ENCODE peak calls at places on chromosome 20, in six cellular contexts. U is GM12891, F is HepG2, Q is H1, N is breast epithelium, P is upper lobe of left lung. R is an unnamed sample.
A peak's percentile ranks its signal among the peaks of the same experiment; 100 is the strongest.

GRCh38 chr20:1467355-1468116 is 887 bp upstream of the NSFL1C start:
- DNase-seq in U (no peak), F (peak; percentile 68), Q (no peak), N (no peak), P (peak; percentile 48), R (no peak)

GRCh38 chr20:6898928-6899327 is 131.4 kb downstream of the BMP2 start:
- DNase-seq in U (no peak), F (no peak), Q (no peak), N (no peak), P (no peak), R (no peak)

GRCh38 chr20:41004561-41005360 is 23.9 kb upstream of the TOP1 start:
- DNase-seq in U (no peak), F (no peak), Q (no peak), N (no peak), P (no peak), R (no peak)

GRCh38 chr20:24909086-24909780 is 39.8 kb upstream of the CST7 start:
- DNase-seq in U (no peak), F (no peak), Q (no peak), N (no peak), P (no peak), R (no peak)

GRCh38 chr20:63061051-63061531 is 54.3 kb upstream of the BHLHE23 start:
- DNase-seq in U (no peak), F (no peak), Q (no peak), N (peak; percentile 38), P (peak; percentile 16), R (no peak)

GRCh38 chr20:35021063-35021462 is 65.4 kb downstream of the MYH7B start:
- DNase-seq in U (no peak), F (no peak), Q (no peak), N (no peak), P (no peak), R (no peak)

GRCh38 chr20:11585752-11586352 is 331.8 kb upstream of the BTBD3 start:
- DNase-seq in U (no peak), F (peak; percentile 16), Q (no peak), N (no peak), P (no peak), R (no peak)

GRCh38 chr20:4661191-4661590 is 60.5 kb upstream of the PRND start:
- DNase-seq in U (no peak), F (no peak), Q (no peak), N (no peak), P (no peak), R (no peak)

GRCh38 chr20:23212482-23212881 is 126.4 kb upstream of the CD93 start:
- DNase-seq in U (no peak), F (no peak), Q (no peak), N (no peak), P (no peak), R (no peak)

GRCh38 chr20:25356294-25356933 is 34.2 kb downstream of the ABHD12 start:
- DNase-seq in U (no peak), F (no peak), Q (peak; percentile 58), N (no peak), P (no peak), R (no peak)

GRCh38 chr20:32611286-32611685 is 26.2 kb upstream of the NOL4L start:
- DNase-seq in U (no peak), F (no peak), Q (no peak), N (no peak), P (no peak), R (no peak)

GRCh38 chr20:2625062-2625461 is 27.4 kb upstream of the NOP56 start:
- DNase-seq in U (no peak), F (no peak), Q (no peak), N (no peak), P (no peak), R (no peak)

GRCh38 chr20:20492521-20493334 is 124.8 kb downstream of the INSM1 start:
- DNase-seq in U (no peak), F (no peak), Q (no peak), N (no peak), P (no peak), R (no peak)

GRCh38 chr20:23143098-23143497 is 57.0 kb upstream of the CD93 start:
- DNase-seq in U (no peak), F (peak; percentile 71), Q (no peak), N (no peak), P (peak; percentile 87), R (peak; percentile 78)

GRCh38 chr20:62994850-62995249 is 11.9 kb downstream of the BHLHE23 start:
- DNase-seq in U (no peak), F (no peak), Q (no peak), N (no peak), P (no peak), R (no peak)

GRCh38 chr20:21027569-21027968 is 78.6 kb downstream of the LINC00237 start:
- DNase-seq in U (no peak), F (peak; percentile 75), Q (peak; percentile 46), N (no peak), P (no peak), R (no peak)

GRCh38 chr20:43583133-43583864 is 7.4 kb upstream of the IFT52 start:
- DNase-seq in U (no peak), F (no peak), Q (no peak), N (no peak), P (no peak), R (no peak)

GRCh38 chr20:43584448-43585138 is 6.1 kb upstream of the IFT52 start:
- DNase-seq in U (no peak), F (peak; percentile 74), Q (no peak), N (no peak), P (peak; percentile 65), R (no peak)

GRCh38 chr20:43583982-43584432 is 6.7 kb upstream of the IFT52 start:
- DNase-seq in U (no peak), F (peak; percentile 95), Q (no peak), N (no peak), P (peak; percentile 84), R (no peak)

GRCh38 chr20:43576108-43576507 is 14.6 kb upstream of the IFT52 start:
- DNase-seq in U (no peak), F (no peak), Q (no peak), N (no peak), P (no peak), R (no peak)

DNA sequence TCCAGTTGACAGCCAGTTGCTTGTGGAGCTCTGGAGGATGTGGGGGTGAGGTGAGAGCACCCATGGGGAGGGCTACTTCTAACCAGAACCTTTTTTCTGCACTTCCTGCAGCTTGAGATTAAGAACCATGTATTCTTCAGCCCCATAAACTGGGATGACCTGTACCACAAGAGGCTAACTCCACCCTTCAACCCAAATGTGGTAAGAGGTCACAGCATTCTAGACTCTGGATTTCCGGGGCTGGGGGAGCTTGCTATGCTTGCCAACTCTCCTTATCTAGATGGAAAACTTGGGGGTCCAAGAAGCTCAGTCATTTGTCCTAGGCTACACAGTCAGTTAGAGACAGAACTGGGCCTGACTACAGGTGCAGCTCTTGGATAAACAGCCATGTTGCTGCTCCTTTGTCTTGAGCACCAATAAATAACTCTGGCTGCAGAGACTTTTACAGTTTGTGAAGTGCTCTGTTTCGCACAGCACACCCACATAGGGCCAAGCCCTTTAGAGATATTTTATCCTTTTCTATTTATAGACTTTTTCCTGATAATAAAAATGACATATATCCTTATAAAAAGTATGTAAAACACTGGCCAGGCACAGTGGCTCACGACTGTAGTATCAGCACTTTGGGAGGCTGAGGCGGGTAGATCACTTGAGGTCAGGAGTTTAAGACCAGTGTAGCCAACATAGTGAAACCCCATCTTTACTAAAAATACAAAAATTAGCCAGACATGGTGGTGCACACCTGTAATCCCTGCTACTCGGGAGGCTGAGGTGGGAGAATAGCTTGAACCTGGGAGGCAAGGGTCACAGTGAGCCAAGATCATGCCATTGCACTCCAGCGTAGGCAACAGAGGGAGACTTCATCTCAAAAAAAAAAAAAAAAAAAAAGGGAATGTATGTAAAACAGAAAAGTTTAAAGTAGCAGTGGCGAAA is 10.6 kb upstream of the IFT52 start:
- DNase-seq in U (no peak), F (no peak), Q (no peak), N (no peak), P (no peak), R (no peak)
- TF ChIP-seq POLR2AphosphoS5 in U (no peak), F (no peak), Q (no peak), N (no peak), P (no peak), R (no peak)

DNA sequence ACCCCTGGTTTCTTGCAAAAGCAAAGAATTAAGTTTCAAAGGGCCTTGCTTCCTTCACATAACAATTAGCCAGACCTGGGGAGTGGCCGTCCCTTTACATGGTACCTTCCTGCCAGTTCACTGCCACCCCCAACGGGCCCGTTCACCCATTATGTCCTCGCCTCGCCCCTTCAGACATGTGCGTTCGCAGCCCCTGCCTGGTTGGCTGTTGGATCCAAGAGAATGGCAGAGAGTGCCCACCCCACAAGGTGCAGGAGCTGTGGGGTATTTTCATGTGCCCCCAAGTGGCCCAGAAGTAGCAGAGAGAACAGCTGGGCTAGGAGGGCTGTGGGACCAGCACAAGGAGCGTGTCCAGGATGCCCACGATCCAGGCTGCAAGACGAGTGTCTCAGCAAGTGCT is 422.9 kb upstream of the SULF2 start:
- DNase-seq in U (no peak), F (no peak), Q (no peak), N (no peak), P (no peak), R (no peak)
- TF ChIP-seq POLR2AphosphoS5 in U (no peak), F (no peak), Q (no peak), N (no peak), P (no peak), R (no peak)

GRCh38 chr20:50379991-50380696 is 130.0 kb upstream of the PTPN1 start:
- DNase-seq in U (no peak), F (no peak), Q (no peak), N (no peak), P (no peak), R (no peak)

GRCh38 chr20:50379049-50379990 is 130.9 kb upstream of the PTPN1 start:
- DNase-seq in U (no peak), F (no peak), Q (no peak), N (peak; percentile 80), P (peak; percentile 95), R (no peak)

GRCh38 chr20:50381771-50382593 is 128.2 kb upstream of the PTPN1 start:
- DNase-seq in U (no peak), F (no peak), Q (no peak), N (no peak), P (peak; percentile 78), R (no peak)

GRCh38 chr20:50381053-50381732 is 129.0 kb upstream of the PTPN1 start:
- DNase-seq in U (no peak), F (no peak), Q (no peak), N (no peak), P (no peak), R (no peak)

DNA sequence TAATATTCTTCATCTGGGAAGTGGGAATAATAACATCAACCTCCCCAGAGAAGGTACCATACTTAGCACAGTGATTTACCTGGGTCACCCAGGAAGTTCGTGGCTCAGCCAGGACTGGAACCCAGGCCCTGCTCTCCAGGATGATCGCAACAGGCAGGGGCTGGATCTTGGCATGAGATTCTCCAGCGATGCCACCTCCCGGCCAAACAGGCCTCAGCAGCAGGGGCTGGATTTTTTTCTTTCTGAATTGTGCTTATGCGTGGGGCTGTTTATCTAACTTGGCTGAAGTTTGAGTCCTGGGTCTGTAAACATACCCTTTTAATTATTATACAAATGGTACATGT is 129.5 kb upstream of the PTPN1 start:
- DNase-seq in U (no peak), F (peak; percentile 54), Q (no peak), N (no peak), P (no peak), R (peak; percentile 28)
- TF ChIP-seq POLR2AphosphoS5 in U (no peak), F (no peak), Q (no peak), N (no peak), P (no peak), R (no peak)

DNA sequence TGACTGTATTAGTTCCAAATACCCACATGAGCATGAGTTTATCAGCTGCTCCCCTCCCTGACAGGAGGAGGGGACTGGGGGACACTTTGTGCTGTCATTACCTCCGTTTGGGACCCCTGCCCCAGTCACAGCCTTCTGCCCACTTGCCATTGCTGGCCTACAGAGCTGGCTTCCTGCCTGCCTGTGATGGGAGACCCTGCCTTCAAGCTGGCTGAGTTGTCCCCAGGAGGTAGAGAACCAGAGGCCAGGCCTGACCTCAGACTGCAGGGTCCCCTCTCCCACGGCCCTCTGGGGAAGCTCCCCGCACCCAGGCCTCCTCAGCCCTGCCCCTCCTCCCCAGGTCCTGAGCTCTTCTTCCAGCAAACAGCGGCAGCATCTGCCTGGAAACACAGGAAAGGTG is 105.5 kb downstream of the JPH2 start:
- DNase-seq in U (no peak), F (no peak), Q (no peak), N (no peak), P (no peak), R (no peak)
- TF ChIP-seq POLR2AphosphoS5 in U (no peak), F (no peak), Q (no peak), N (no peak), P (no peak), R (no peak)